ENCODE peak calls at places on chromosomes 11 and 22, in nine cellular contexts. L, H, Y, I, S, Q, A, C and K are unnamed samples.

GRCh38 chr11:63573881-63574855 is 11.0 kb upstream of the PLAAT2 start:
- DNase-seq in L (peak; percentile 67), H (no peak), Y (no peak), I (peak; percentile 22), S (no peak), Q (peak; percentile 46), A (peak; percentile 77), C (no peak), K (peak; percentile 84)

GRCh38 chr22:46752911-46753310 is 9.5 kb upstream of the TBC1D22A start:
- DNase-seq in L (no peak), H (no peak), Y (no peak), I (no peak), S (peak; percentile 51), Q (no peak), A (no peak), C (no peak), K (no peak)

GRCh38 chr11:92854952-92855351 is 114.5 kb upstream of the MTNR1B start:
- DNase-seq in L (no peak), H (no peak), Y (no peak), I (no peak), S (no peak), Q (no peak), A (no peak), C (no peak), K (no peak)

GRCh38 chr22:40153186-40153585 is 24.5 kb upstream of the TNRC6B start:
- DNase-seq in L (no peak), H (no peak), Y (no peak), I (no peak), S (no peak), Q (no peak), A (no peak), C (no peak), K (no peak)

GRCh38 chr11:113664981-113665710 is 41.0 kb downstream of the TMPRSS5 start:
- DNase-seq in L (no peak), H (no peak), Y (no peak), I (no peak), S (no peak), Q (no peak), A (no peak), C (no peak), K (no peak)

GRCh38 chr11:76048763-76049162 is 157.5 kb downstream of the WNT11 start:
- DNase-seq in L (no peak), H (no peak), Y (no peak), I (no peak), S (peak; percentile 26), Q (no peak), A (no peak), C (no peak), K (no peak)

GRCh38 chr11:17378655-17379054 is 9.8 kb downstream of the KCNJ11 start:
- DNase-seq in L (no peak), H (no peak), Y (no peak), I (no peak), S (no peak), Q (no peak), A (no peak), C (no peak), K (no peak)

GRCh38 chr22:41290262-41291221 is 4.6 kb upstream of the RANGAP1 start:
- DNase-seq in L (no peak), H (no peak), Y (no peak), I (no peak), S (peak; percentile 45), Q (peak; percentile 18), A (peak; percentile 94), C (no peak), K (peak; percentile 90)

GRCh38 chr11:117204283-117205080 is 5.3 kb downstream of the TAGLN start:
- DNase-seq in L (peak; percentile 69), H (peak; percentile 50), Y (no peak), I (no peak), S (peak; percentile 47), Q (no peak), A (no peak), C (no peak), K (no peak)

GRCh38 chr11:66934971-66935779 is 23.0 kb downstream of the PC start:
- DNase-seq in L (no peak), H (no peak), Y (no peak), I (no peak), S (no peak), Q (no peak), A (peak; percentile 39), C (no peak), K (peak; percentile 94)

GRCh38 chr11:3723014-3723708 is 52.0 kb upstream of the CHRNA10 start:
- DNase-seq in L (no peak), H (no peak), Y (no peak), I (no peak), S (no peak), Q (peak; percentile 11), A (peak; percentile 97), C (peak; percentile 43), K (peak; percentile 99)

GRCh38 chr22:47154621-47155081 is 392.2 kb downstream of the TBC1D22A start:
- DNase-seq in L (peak; percentile 90), H (peak; percentile 50), Y (no peak), I (peak; percentile 52), S (peak; percentile 94), Q (peak; percentile 11), A (peak; percentile 53), C (no peak), K (peak; percentile 78)

GRCh38 chr22:19942886-19943664 is 1.5 kb upstream of the TXNRD2 start:
- DNase-seq in L (peak; percentile 78), H (no peak), Y (peak; percentile 37), I (no peak), S (no peak), Q (peak; percentile 63), A (peak; percentile 95), C (no peak), K (peak; percentile 82)

GRCh38 chr11:57639321-57640067 is 10.2 kb downstream of the YPEL4 start:
- DNase-seq in L (peak; percentile 69), H (no peak), Y (no peak), I (no peak), S (no peak), Q (no peak), A (no peak), C (no peak), K (peak; percentile 31)

GRCh38 chr22:36767035-36767775 is 8.7 kb downstream of the IFT27 start:
- DNase-seq in L (no peak), H (no peak), Y (no peak), I (no peak), S (no peak), Q (no peak), A (no peak), C (no peak), K (no peak)

GRCh38 chr11:1862588-1863351 is 9.9 kb downstream of the LSP1 start:
- DNase-seq in L (no peak), H (no peak), Y (peak; percentile 46), I (peak; percentile 64), S (no peak), Q (no peak), A (peak; percentile 65), C (no peak), K (no peak)

GRCh38 chr11:27046956-27047355 is 6.3 kb downstream of the BBOX1 start:
- DNase-seq in L (no peak), H (no peak), Y (no peak), I (no peak), S (no peak), Q (no peak), A (no peak), C (peak; percentile 36), K (no peak)

GRCh38 chr11:40290031-40290650 is 1169.3 kb downstream of the LRRC4C start:
- DNase-seq in L (no peak), H (no peak), Y (no peak), I (no peak), S (no peak), Q (no peak), A (peak; percentile 12), C (no peak), K (no peak)

GRCh38 chr11:71086687-71087258 is 165.6 kb downstream of the SHANK2 start:
- DNase-seq in L (no peak), H (no peak), Y (no peak), I (no peak), S (no peak), Q (no peak), A (peak; percentile 21), C (no peak), K (peak; percentile 16)
- TF ChIP-seq CTCF in L (no peak), H (peak; percentile 43), Y (peak; percentile 33), I (peak; percentile 23), S (no peak), Q (no peak), A (peak; percentile 47), C (no peak), K (peak; percentile 50)

GRCh38 chr11:36109850-36110606 is 166.2 kb downstream of the LDLRAD3 start:
- DNase-seq in L (no peak), H (no peak), Y (no peak), I (no peak), S (no peak), Q (no peak), A (no peak), C (no peak), K (no peak)
- H3K4me3 ChIP-seq in L (no peak overlapping the region), H (no peak overlapping the region), Y (no peak overlapping the region), I (no peak overlapping the region), S (no peak overlapping the region), Q (no peak overlapping the region), A (no peak overlapping the region), C (no peak overlapping the region), K (no peak overlapping the region)

GRCh38 chr11:78741794-78742193 is 167.1 kb upstream of the NARS2 start:
- DNase-seq in L (no peak), H (no peak), Y (no peak), I (no peak), S (no peak), Q (no peak), A (no peak), C (no peak), K (no peak)

GRCh38 chr11:78740175-78741161 is 165.8 kb upstream of the NARS2 start:
- DNase-seq in L (no peak), H (no peak), Y (no peak), I (no peak), S (no peak), Q (no peak), A (no peak), C (no peak), K (peak; percentile 52)

GRCh38 chr11:78744949-78745348 is 170.3 kb upstream of the NARS2 start:
- DNase-seq in L (no peak), H (no peak), Y (no peak), I (no peak), S (no peak), Q (no peak), A (no peak), C (no peak), K (no peak)

GRCh38 chr11:78744202-78744601 is 169.5 kb upstream of the NARS2 start:
- DNase-seq in L (no peak), H (no peak), Y (no peak), I (no peak), S (no peak), Q (no peak), A (no peak), C (no peak), K (no peak)

DNA sequence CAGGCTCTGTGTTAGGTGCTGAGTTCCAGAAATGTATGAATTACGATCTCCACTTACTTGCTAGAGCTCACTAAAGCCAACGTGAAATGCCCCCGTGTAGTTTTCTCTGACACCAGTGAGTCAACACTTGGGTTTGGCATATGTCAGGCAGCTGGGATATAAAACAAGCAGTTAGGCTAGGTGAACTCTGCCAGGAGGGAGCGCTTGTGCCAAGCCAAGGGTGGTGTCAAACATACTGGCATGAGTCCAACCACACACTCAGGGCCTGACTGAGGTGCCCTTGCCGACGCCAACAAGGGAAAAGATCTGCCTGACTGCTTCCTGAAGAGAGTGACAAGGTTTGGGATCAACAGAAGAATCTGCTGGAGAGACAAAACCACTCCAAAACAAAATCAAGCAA is 167.8 kb upstream of the NARS2 start:
- DNase-seq in L (no peak), H (peak; percentile 72), Y (peak; percentile 74), I (peak; percentile 35), S (peak; percentile 91), Q (no peak), A (no peak), C (peak; percentile 71), K (peak; percentile 19)
- TF ChIP-seq CTCF in L (no peak), H (no peak), Y (no peak), I (no peak), S (no peak), Q (no peak), A (no peak), C (no peak), K (no peak)

GRCh38 chr11:35158371-35159081 is 19.6 kb downstream of the CD44 start:
- DNase-seq in L (no peak), H (peak; percentile 68), Y (no peak), I (peak; percentile 56), S (no peak), Q (peak; percentile 54), A (no peak), C (peak; percentile 81), K (peak; percentile 88)
- H3K4me3 ChIP-seq in L (no peak overlapping the region), H (no peak overlapping the region), Y (no peak overlapping the region), I (no peak overlapping the region), S (no peak overlapping the region), Q (no peak overlapping the region), A (no peak overlapping the region), C (no peak overlapping the region), K (no peak overlapping the region)